ENCODE peak calls at places on chromosome 21, in four cellular contexts. P, T, U and K are unnamed samples.

GRCh38 chr21:45279446-45280177 is 8.1 kb downstream of the POFUT2 start:
- DNase-seq in P (no peak), T (no peak), U (no peak), K (no peak)

GRCh38 chr21:43995521-43996105 is 16.5 kb upstream of the TRAPPC10 start:
- DNase-seq in P (no peak), T (no peak), U (no peak), K (no peak)

GRCh38 chr21:45132841-45133573 is 58.6 kb downstream of the ADARB1 start:
- DNase-seq in P (no peak), T (no peak), U (peak; percentile 53), K (peak; percentile 64)

GRCh38 chr21:36297938-36298572 is 21.9 kb upstream of the MORC3 start:
- DNase-seq in P (peak; percentile 38), T (peak; percentile 49), U (peak; percentile 49), K (peak; percentile 34)

GRCh38 chr21:43209575-43210453 is 41.0 kb downstream of the CRYAA start:
- DNase-seq in P (no peak), T (no peak), U (peak; percentile 6), K (peak; percentile 37)

GRCh38 chr21:41431788-41432548 is 5.9 kb downstream of the MX1 start:
- DNase-seq in P (no peak), T (no peak), U (no peak), K (no peak)

GRCh38 chr21:45505416-45506021 is 36.7 kb downstream of the SLC19A1 start:
- DNase-seq in P (no peak), T (no peak), U (no peak), K (peak; percentile 20)

GRCh38 chr21:17802568-17802967 is 16.6 kb downstream of the C21orf91 start:
- DNase-seq in P (no peak), T (no peak), U (peak; percentile 76), K (no peak)

GRCh38 chr21:42086969-42087368 is 15.9 kb downstream of the UMODL1 start:
- DNase-seq in P (no peak), T (no peak), U (no peak), K (no peak)

GRCh38 chr21:34865922-34866271 is 183.2 kb downstream of the RUNX1 start:
- DNase-seq in P (no peak), T (no peak), U (no peak), K (no peak)

GRCh38 chr21:26842300-26842699 is 2.9 kb downstream of the ADAMTS1 start:
- DNase-seq in P (peak; percentile 12), T (no peak), U (peak; percentile 81), K (no peak)

GRCh38 chr21:45253633-45254556 is 33.8 kb downstream of the POFUT2 start:
- DNase-seq in P (no peak), T (no peak), U (no peak), K (no peak)